ENCODE peak calls at places on chromosomes 4 and X, in six cellular contexts. I is IMR-90, P is mesenchymal stem cell, R is H9, L is H1, E is trophoblast cell. U is an unnamed sample.

GRCh38 chr4:26410385-26411293 is 79.6 kb downstream of the CCKAR start:
- DNase-seq in I (peak; percentile 63), P (peak; percentile 72), R (no peak), L (no peak), E (peak; percentile 35), U (peak; percentile 21)

GRCh38 chr4:108006361-108006760 is 16.7 kb downstream of the HADH start:
- DNase-seq in I (no peak), P (no peak), R (no peak), L (no peak), E (no peak), U (no peak)

GRCh38 chr4:140943486-140943885 is 187.3 kb upstream of the TBC1D9 start:
- DNase-seq in I (peak; percentile 77), P (no peak), R (no peak), L (no peak), E (no peak), U (no peak)

GRCh38 chr4:142818476-142818875 is 27.6 kb downstream of the INPP4B start:
- DNase-seq in I (no peak), P (no peak), R (no peak), L (no peak), E (no peak), U (no peak)

GRCh38 chr4:7607156-7607910 is 172.6 kb upstream of the PSAPL1 start:
- DNase-seq in I (peak; percentile 16), P (no peak), R (no peak), L (no peak), E (no peak), U (no peak)

GRCh38 chr4:33948921-33949320 is 2295.4 kb downstream of the ARAP2 start:
- DNase-seq in I (no peak), P (no peak), R (no peak), L (no peak), E (no peak), U (no peak)

GRCh38 chr4:15714616-15715015 is 11.8 kb downstream of the BST1 start:
- DNase-seq in I (peak; percentile 42), P (peak; percentile 90), R (no peak), L (no peak), E (no peak), U (no peak)

GRCh38 chr4:173185832-173186545 is 17.4 kb downstream of the GALNT7 start:
- DNase-seq in I (no peak), P (no peak), R (no peak), L (no peak), E (no peak), U (no peak)

GRCh38 chrX:3428762-3429161 is 82.3 kb upstream of the MXRA5 start:
- DNase-seq in I (no peak), P (no peak), R (no peak), L (no peak), E (no peak), U (no peak)

GRCh38 chr4:8771258-8771590 is 100.4 kb downstream of the HMX1 start:
- DNase-seq in I (no peak), P (no peak), R (peak; percentile 45), L (no peak), E (no peak), U (no peak)

GRCh38 chrX:110791206-110791605 is 4.4 kb downstream of the CHRDL1 start:
- DNase-seq in I (no peak), P (no peak), R (no peak), L (no peak), E (no peak), U (no peak)

GRCh38 chr4:166091914-166092510 is 219.0 kb downstream of the TLL1 start:
- DNase-seq in I (peak; percentile 29), P (peak; percentile 40), R (no peak), L (no peak), E (no peak), U (peak; percentile 21)

GRCh38 chrX:103789004-103789403 is 12.4 kb downstream of the PLP1 start:
- DNase-seq in I (no peak), P (no peak), R (no peak), L (no peak), E (no peak), U (no peak)

GRCh38 chr4:6532102-6532501 is 42.9 kb upstream of the MAN2B2 start:
- DNase-seq in I (no peak), P (no peak), R (no peak), L (no peak), E (no peak), U (no peak)

GRCh38 chr4:128981377-128981776 is 112.0 kb downstream of the SCLT1 start:
- DNase-seq in I (no peak), P (no peak), R (no peak), L (no peak), E (no peak), U (no peak)

GRCh38 chrX:41605144-41605543 is 83.6 kb upstream of the GPR34 start:
- DNase-seq in I (no peak), P (no peak), R (no peak), L (no peak), E (no peak), U (no peak)

GRCh38 chr4:85603437-85604336 is 128.7 kb downstream of the ARHGAP24 start:
- DNase-seq in I (no peak), P (peak; percentile 35), R (no peak), L (no peak), E (peak; percentile 5), U (no peak)

GRCh38 chr4:2366252-2367192 is 51.9 kb downstream of the ZFYVE28 start:
- DNase-seq in I (peak; percentile 10), P (no peak), R (no peak), L (no peak), E (no peak), U (no peak)

GRCh38 chr4:37540486-37540885 is 145.7 kb downstream of the RELL1 start:
- DNase-seq in I (no peak), P (no peak), R (no peak), L (no peak), E (no peak), U (peak; percentile 33)

DNA sequence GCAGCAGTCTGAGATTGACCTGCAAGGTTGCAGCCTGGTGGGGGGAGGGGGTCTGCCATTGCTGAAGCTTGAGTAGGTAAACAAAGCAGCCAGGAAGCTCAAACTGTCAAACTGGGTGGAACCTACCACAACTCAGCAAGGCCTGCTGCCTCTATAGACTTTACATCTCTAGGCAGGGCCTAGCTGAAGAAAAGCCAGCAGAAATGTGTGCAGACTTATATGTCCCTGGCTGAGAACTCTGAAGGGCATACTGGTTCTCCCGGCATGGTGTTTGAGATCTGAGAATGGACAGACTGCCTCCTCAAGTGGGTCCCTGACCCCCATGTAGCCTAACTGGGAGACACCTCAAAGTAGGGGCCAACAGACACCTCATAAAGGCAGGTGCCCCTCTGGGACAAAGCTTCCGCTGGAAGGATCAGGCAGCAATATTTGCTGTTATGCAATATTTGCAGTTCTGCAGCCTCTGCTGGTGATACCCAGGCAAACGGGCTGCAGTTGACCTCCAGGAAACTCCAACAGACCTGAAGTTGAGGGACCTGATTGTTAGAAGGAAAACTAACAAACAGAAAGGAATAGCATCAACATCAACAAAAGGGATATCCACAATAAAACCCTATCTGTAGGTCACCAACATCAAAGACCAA is 167.6 kb downstream of the GC start:
- DNase-seq in I (no peak), P (no peak), R (no peak), L (no peak), E (no peak), U (no peak)
- H4K91ac ChIP-seq in I (no peak overlapping the region), P (no peak overlapping the region), R (no peak overlapping the region), L (no peak overlapping the region), E (no peak overlapping the region), U (no peak overlapping the region)

DNA sequence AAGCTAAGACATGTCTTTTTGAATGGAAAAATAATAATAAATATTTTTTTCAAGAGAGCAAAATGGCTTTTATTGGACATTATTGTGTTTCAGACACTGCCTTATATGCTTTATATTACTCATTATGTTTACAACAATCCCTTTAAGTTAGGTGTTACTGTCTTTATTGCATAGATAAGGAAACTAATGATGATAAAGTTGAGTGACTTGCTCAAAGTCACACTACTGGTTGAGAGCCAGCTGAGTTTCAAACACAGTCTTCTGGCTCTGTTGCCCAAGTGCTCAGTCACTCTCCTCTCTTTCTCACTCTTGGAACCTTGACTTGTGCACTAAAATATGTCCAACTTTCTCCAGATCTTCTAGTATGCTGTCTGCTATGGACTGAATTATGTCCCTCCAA is 71.5 kb upstream of the SLC39A8 start:
- DNase-seq in I (no peak), P (no peak), R (no peak), L (no peak), E (no peak), U (no peak)
- H4K91ac ChIP-seq in I (no peak overlapping the region), P (no peak overlapping the region), R (no peak overlapping the region), L (no peak overlapping the region), E (no peak overlapping the region), U (no peak overlapping the region)

GRCh38 chr4:24937176-24937575 is 24.3 kb upstream of the CCDC149 start:
- DNase-seq in I (no peak), P (no peak), R (no peak), L (no peak), E (no peak), U (no peak)
- H4K91ac ChIP-seq in I (no peak overlapping the region), P (no peak overlapping the region), R (no peak overlapping the region), L (no peak overlapping the region), E (no peak overlapping the region), U (no peak overlapping the region)

DNA sequence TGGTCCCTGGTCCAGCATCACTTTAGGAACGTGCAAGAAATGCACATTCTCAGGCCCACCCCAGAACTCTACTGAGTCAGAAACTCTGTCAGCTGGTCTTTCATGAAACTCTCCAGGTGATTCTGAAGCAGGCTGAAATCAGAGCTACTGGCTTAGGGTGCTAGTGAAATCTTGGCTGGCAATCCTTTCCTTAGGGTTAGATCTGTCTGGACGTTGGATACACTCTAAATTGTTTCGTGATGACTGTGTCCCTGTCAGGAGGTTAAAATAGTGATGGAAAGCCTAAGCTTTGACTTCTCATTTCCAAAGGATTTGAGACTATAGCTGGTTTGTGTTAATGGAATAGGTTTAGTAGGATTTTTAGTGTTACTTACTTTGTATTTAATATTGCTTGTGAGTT is 99.1 kb downstream of the ARHGAP10 start:
- DNase-seq in I (peak; percentile 63), P (peak; percentile 76), R (no peak), L (no peak), E (peak; percentile 84), U (no peak)
- H4K91ac ChIP-seq in I (peak overlapping the region; percentile 68), P (no peak overlapping the region), R (no peak overlapping the region), L (no peak overlapping the region), E (no peak overlapping the region), U (no peak overlapping the region)

DNA sequence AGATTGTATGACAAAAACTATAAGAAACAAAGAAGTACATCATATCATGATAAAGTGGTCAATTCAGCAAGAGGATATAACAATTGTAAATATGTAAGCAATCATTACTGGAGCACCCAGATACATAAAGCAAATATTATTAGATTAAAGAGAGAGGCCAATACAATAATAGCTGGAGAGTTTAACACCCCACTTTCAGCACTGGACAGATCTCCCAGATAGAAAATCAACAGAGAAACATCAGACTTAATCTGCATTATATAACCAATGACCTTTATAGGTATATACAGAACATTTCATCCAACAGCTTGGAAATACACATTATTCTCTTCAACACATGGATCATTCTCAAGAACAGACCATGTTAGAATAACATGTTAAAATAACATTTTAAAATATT is 128.4 kb downstream of the SPOCK3 start:
- DNase-seq in I (no peak), P (no peak), R (no peak), L (no peak), E (no peak), U (no peak)
- H4K91ac ChIP-seq in I (no peak overlapping the region), P (no peak overlapping the region), R (no peak overlapping the region), L (no peak overlapping the region), E (no peak overlapping the region), U (no peak overlapping the region)

GRCh38 chr4:121336706-121337105 is 44.1 kb downstream of the QRFPR start:
- DNase-seq in I (no peak), P (no peak), R (no peak), L (no peak), E (no peak), U (no peak)
- H4K91ac ChIP-seq in I (no peak overlapping the region), P (no peak overlapping the region), R (no peak overlapping the region), L (no peak overlapping the region), E (no peak overlapping the region), U (no peak overlapping the region)

U was measured in neuronal stem cell.